ENCODE peak calls at places on chromosomes 13 and 19, in eight cellular contexts. L is glutamatergic neuron, X is left lung, C is osteocyte, F is neural crest cell, A is nephron progenitor cell, R is GM12864, Q is HCT116. V is an unnamed sample.

GRCh38 chr13:31909889-31910551 is 121.6 kb upstream of the FRY start:
- DNase-seq in X (no peak), Q (peak), C (no peak), R (peak), A (peak), F (peak), L (peak), V (no peak)

GRCh38 chr13:51737609-51738008 is 66.4 kb downstream of the DHRS12 start:
- DNase-seq in R (no peak), A (no peak), X (no peak), F (no peak), Q (no peak), L (no peak), C (no peak), V (no peak)

GRCh38 chr19:29457413-29457812 is 68.4 kb upstream of the VSTM2B start:
- DNase-seq in C (peak), L (no peak), F (no peak), A (no peak), Q (no peak), X (no peak), R (no peak), V (no peak)

GRCh38 chr13:46905249-46905648 is 8.4 kb upstream of the HTR2A start:
- DNase-seq in X (no peak), Q (no peak), C (no peak), A (no peak), R (no peak), L (no peak), F (no peak), V (no peak)

GRCh38 chr19:33368074-33368864 is 5.2 kb upstream of the CEBPG start:
- DNase-seq in R (no peak), A (no peak), F (no peak), Q (no peak), C (no peak), X (no peak), L (no peak), V (no peak)

GRCh38 chr13:77896977-77897376 is 21.7 kb downstream of the EDNRB start:
- DNase-seq in C (no peak), L (no peak), X (no peak), R (no peak), Q (no peak), A (no peak), F (no peak), V (no peak)

GRCh38 chr13:112974125-112974524 is 5.1 kb downstream of the MCF2L start:
- DNase-seq in F (no peak), R (no peak), C (no peak), Q (no peak), X (peak), A (no peak), L (no peak), V (peak)

GRCh38 chr13:102399791-102400618 is 1.8 kb downstream of the FGF14 start:
- DNase-seq in C (no peak), X (peak), L (peak), A (peak), R (no peak), Q (no peak), F (no peak), V (peak)

GRCh38 chr19:45254044-45254531 is 3.0 kb downstream of the MARK4 start:
- DNase-seq in R (no peak), C (no peak), X (no peak), A (no peak), Q (no peak), F (no peak), L (peak), V (no peak)

GRCh38 chr13:40485611-40486517 is 180.6 kb downstream of the FOXO1 start:
- DNase-seq in L (no peak), F (no peak), A (no peak), X (no peak), Q (no peak), C (no peak), R (peak), V (no peak)

GRCh38 chr19:46604781-46605355 is 3.7 kb downstream of the CALM3 start:
- DNase-seq in R (no peak), X (peak), Q (no peak), A (no peak), F (no peak), C (no peak), L (no peak), V (peak)

GRCh38 chr13:73945871-73946270 is 188.3 kb downstream of the KLF12 start:
- DNase-seq in F (no peak), X (no peak), Q (no peak), A (no peak), C (no peak), R (no peak), L (no peak), V (no peak)

GRCh38 chr19:6060600-6061391 is 49.5 kb downstream of the RFX2 start:
- DNase-seq in F (no peak), X (peak), L (no peak), C (peak), Q (no peak), A (no peak), R (no peak), V (peak)

GRCh38 chr13:40101708-40102359 is 446.4 kb downstream of the COG6 start:
- DNase-seq in F (no peak), Q (no peak), A (no peak), C (no peak), R (peak), L (no peak), X (no peak), V (no peak)

GRCh38 chr19:47110521-47111080 is 3.0 kb downstream of the ZC3H4 start:
- DNase-seq in L (no peak), R (no peak), A (no peak), X (peak), C (no peak), F (no peak), Q (no peak), V (no peak)

GRCh38 chr19:38932425-38933179 is 1.9 kb downstream of the MRPS12 start:
- DNase-seq in L (no peak), A (no peak), C (no peak), F (peak), Q (peak), R (peak), X (peak), V (peak)

GRCh38 chr19:2371656-2372055 is 11.6 kb downstream of the TMPRSS9 start:
- DNase-seq in L (no peak), Q (no peak), X (peak), C (no peak), F (no peak), R (no peak), A (no peak), V (no peak)

GRCh38 chr13:112998506-112999280 is 29.7 kb downstream of the MCF2L start:
- DNase-seq in A (no peak), X (no peak), F (no peak), L (no peak), R (no peak), C (no peak), Q (no peak), V (no peak)

GRCh38 chr13:43272866-43273265 is 249.5 kb downstream of the DNAJC15 start:
- DNase-seq in L (no peak), C (no peak), F (no peak), R (no peak), X (no peak), Q (no peak), A (no peak), V (no peak)

GRCh38 chr13:113625965-113626661 is 31.9 kb downstream of the ATP4B start:
- DNase-seq in F (no peak), A (no peak), R (no peak), Q (no peak), L (peak), X (no peak), C (no peak), V (peak)

GRCh38 chr19:42126565-42126964 is 5.7 kb downstream of the POU2F2 start:
- DNase-seq in X (no peak), C (no peak), Q (no peak), F (no peak), A (no peak), R (no peak), L (no peak), V (no peak)

GRCh38 chr13:52617070-52618060 is 24.9 kb upstream of the HNRNPA1L2 start:
- DNase-seq in Q (peak), L (peak), X (peak), C (peak), A (peak), R (peak), F (peak), V (no peak)

GRCh38 chr13:30847697-30848307 is 58.3 kb upstream of the MEDAG start:
- DNase-seq in R (no peak), Q (no peak), F (no peak), X (no peak), A (no peak), C (no peak), L (no peak), V (no peak)

GRCh38 chr13:73556902-73557301 is 498.1 kb downstream of the KLF5 start:
- DNase-seq in L (no peak), X (no peak), A (no peak), Q (no peak), F (no peak), C (no peak), R (no peak), V (no peak)

GRCh38 chr19:38494379-38494778 is 60.9 kb downstream of the RYR1 start:
- DNase-seq in F (no peak), R (no peak), L (no peak), A (no peak), Q (no peak), X (no peak), C (no peak), V (no peak)

GRCh38 chr19:46356670-46357055 is 9.8 kb downstream of the PPP5C start:
- DNase-seq in X (peak), C (no peak), R (no peak), L (no peak), F (no peak), Q (no peak), A (no peak), V (no peak)

GRCh38 chr13:24254151-24254810 is 55.1 kb upstream of the C1QTNF9 start:
- DNase-seq in A (no peak), Q (no peak), L (no peak), R (no peak), F (no peak), C (no peak), X (no peak), V (no peak)

GRCh38 chr13:39952244-39953233 is 297.1 kb downstream of the COG6 start:
- DNase-seq in X (no peak), R (no peak), F (no peak), L (no peak), A (no peak), Q (no peak), C (no peak), V (no peak)

GRCh38 chr13:102911336-102911735 is 65.5 kb downstream of the ERCC5 start:
- DNase-seq in R (no peak), L (no peak), X (no peak), Q (no peak), A (no peak), C (no peak), F (no peak), V (no peak)

GRCh38 chr19:17795495-17795856 is 538 bp downstream of the B3GNT3 start:
- DNase-seq in X (no peak), A (no peak), R (no peak), Q (no peak), F (no peak), C (no peak), L (no peak), V (no peak)

GRCh38 chr19:33436360-33437345 is 63.1 kb downstream of the CEBPG start:
- DNase-seq in A (peak), R (no peak), L (peak), F (no peak), X (peak), C (no peak), Q (no peak), V (peak)

GRCh38 chr19:51777570-51778460 is 16.8 kb downstream of the FPR2 start:
- DNase-seq in R (peak), A (peak), F (peak), Q (peak), X (no peak), L (peak), C (no peak), V (no peak)

GRCh38 chr19:35459414-35460082 is 11.5 kb downstream of the FFAR2 start:
- DNase-seq in X (no peak), R (no peak), C (no peak), A (peak), Q (no peak), L (no peak), F (no peak), V (no peak)

GRCh38 chr13:52804202-52804641 is 44.2 kb downstream of the PCDH8 start:
- DNase-seq in F (no peak), A (no peak), C (no peak), X (no peak), L (no peak), Q (no peak), R (no peak), V (no peak)

GRCh38 chr19:19211499-19212432 is at the start of gene NCAN:
- DNase-seq in F (peak), A (peak), Q (no peak), R (no peak), L (peak), C (peak), X (peak), V (no peak)

GRCh38 chr19:11063434-11063833 is 25.8 kb upstream of the LDLR start:
- DNase-seq in X (no peak), A (no peak), L (no peak), R (no peak), F (no peak), C (no peak), Q (no peak), V (no peak)

GRCh38 chr13:40152145-40152544 is 496.7 kb downstream of the COG6 start:
- DNase-seq in C (no peak), L (no peak), F (no peak), Q (peak), X (no peak), A (no peak), R (no peak), V (no peak)

GRCh38 chr19:27733551-27734266 is 1479.2 kb downstream of the UQCRFS1 start:
- DNase-seq in A (no peak), Q (no peak), L (no peak), R (no peak), C (peak), X (no peak), F (no peak), V (no peak)

DNA sequence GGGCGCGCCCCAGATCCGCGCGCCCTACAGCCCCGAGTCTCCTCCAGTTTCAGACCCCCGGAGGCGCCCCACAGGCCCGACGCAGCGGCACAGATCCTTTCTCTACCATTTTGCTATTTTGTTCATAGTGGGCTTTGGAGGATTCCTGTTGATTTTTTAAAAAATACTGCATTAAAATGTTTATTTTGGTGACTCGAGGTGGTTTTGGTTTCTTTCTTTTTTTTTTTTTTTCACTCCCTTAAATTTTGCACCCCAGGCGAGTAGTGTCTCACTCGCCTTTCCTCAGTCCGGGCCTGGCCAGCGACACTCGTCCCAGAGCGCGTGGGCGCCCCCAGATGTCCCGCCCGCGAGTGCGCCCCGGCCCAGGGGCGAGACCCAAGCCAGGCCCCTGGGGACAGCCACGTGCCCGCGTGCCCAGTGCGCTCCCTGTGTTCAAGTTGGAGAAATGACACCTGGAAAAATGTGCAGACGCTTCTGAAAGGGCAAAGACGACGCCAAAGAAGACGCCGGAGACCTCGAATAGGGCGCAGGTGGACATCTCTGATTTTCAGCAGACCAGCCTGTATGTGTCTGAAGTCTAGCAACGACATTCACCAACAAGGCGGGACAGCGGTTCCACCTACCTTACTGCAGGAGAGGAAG is 478 bp upstream of the INSR start:
- DNase-seq in L (peak), C (peak), F (peak), R (no peak), A (peak), X (peak), Q (peak), V (no peak)
- TF ChIP-seq CTCF in L (no peak), C (peak), F (peak), R (peak), A (no peak), X (no peak), Q (peak), V (peak)

GRCh38 chr13:41973247-41973741 is 12.4 kb upstream of the VWA8 start:
- DNase-seq in R (no peak), L (no peak), X (no peak), Q (no peak), A (no peak), C (no peak), F (no peak), V (no peak)
- TF ChIP-seq CTCF in R (no peak), L (no peak), X (no peak), Q (no peak), A (no peak), C (peak), F (no peak), V (peak)

GRCh38 chr19:58328999-58329398 is 2.2 kb downstream of the ZSCAN22 start:
- DNase-seq in R (no peak), L (peak), X (no peak), F (peak), Q (no peak), C (no peak), A (peak), V (no peak)
- TF ChIP-seq CTCF in R (peak), L (peak), X (no peak), F (peak), Q (peak), C (peak), A (peak), V (peak)

DNA sequence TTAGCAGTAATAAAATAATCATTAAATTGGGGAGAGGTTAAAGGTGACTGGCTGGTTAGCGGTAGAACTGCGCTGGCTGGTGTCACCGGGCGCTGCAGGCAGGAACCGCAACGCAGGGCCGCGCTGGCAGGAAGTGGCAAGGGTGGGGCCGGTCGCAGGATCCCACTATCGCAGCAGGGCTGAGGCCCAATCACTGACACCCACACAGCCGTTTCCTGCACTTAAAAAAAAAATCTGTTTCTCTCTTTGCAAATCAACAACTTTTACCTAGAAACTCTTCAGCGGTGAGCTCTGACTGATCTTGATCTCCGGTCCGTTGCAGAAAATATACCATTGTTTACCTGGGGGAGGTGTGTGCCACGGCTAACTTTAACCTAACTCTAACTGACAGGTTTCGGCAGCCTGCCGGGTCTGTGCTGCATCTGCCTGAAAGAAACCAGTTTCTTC is 46.9 kb downstream of the KLF2 start:
- DNase-seq in Q (no peak), F (no peak), L (no peak), X (peak), R (peak), C (no peak), A (no peak), V (peak)
- TF ChIP-seq CTCF in Q (no peak), F (no peak), L (no peak), X (no peak), R (no peak), C (no peak), A (no peak), V (no peak)

DNA sequence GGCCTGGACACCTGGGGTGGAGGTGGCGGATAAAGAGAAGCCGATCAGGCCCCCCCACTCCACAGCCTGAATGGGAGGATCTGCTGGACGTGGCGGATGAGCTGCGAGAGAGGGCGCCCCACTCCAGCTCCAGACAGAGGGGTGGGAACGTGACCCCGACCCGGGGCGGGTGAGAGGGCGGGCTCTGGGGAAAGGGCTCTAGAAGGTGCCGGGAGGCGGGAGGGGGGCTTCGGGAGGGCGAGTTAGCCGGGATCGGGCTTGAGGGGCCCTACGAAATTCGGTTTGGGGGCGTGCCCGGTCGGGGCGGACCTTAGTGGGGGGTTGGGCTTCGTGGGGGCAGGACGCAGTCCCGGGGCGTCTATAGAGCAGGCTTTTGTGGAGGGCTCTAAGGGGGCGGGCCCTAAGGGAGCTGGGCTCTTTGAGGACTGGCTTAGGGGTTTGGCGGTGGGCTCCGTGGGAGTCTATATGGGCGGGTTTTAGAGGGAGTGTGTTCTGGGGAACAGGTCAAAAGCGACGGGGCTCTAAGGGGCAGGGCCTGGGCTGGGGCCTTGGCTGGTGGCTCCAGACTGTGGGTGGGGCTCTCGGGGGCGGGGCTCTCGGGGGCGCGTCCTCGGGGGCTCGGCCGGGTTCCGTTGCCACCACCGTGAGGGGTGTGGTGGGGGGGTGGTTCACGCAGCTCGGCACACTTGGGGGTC is 4.1 kb upstream of the NANOS3 start:
- DNase-seq in Q (no peak), L (no peak), X (peak), F (peak), R (no peak), A (peak), C (no peak), V (no peak)
- TF ChIP-seq CTCF in Q (no peak), L (no peak), X (no peak), F (no peak), R (peak), A (no peak), C (no peak), V (peak)

GRCh38 chr13:75633285-75633684 is 2.8 kb upstream of the LMO7 start:
- DNase-seq in X (no peak), C (no peak), R (no peak), A (no peak), L (no peak), F (no peak), Q (no peak), V (no peak)
- TF ChIP-seq CTCF in X (no peak), C (no peak), R (no peak), A (no peak), L (no peak), F (no peak), Q (no peak), V (no peak)

DNA sequence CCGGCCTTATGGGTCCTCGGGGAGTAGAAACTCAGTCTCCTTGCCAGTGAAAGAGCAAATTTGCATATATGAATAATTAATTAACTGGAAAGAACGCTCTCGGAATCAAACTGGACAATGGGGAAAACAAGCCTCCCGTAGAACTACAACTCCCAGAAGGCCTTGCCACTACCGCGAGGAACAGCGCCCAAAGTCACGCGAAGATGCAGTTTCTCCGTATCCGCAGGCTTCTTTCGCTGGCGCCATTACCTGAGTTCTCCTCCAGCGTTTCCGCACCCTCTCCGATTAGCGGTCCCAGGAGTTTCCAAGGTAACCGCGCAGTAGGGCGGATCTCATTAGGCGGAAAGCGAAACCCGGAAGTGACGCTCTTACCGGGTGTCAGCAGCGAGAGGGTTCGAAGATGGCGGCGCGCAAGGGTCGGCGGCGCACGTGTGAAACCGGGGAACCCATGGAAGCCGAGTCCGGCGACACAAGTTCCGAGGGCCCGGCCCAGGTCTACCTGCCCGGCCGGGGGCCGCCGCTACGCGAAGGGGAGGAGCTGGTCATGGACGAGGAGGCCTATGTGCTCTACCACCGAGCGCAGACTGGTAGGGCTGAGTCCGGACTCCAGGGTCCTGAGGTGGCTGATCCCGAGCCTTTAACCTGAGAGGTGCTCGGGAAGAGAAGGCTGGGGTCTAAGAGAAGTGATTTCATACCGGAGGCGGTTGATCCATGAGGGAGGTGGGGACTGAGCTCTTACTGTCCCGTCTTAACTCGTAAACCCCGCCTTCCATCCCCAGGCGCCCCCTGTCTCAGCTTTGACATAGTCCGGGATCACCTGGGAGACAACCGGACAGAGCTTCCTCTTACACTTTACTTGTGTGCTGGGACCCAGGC is at the start of gene GRWD1:
- DNase-seq in Q (peak), L (peak), R (peak), F (peak), C (peak), A (peak), X (peak), V (no peak)
- TF ChIP-seq CTCF in Q (no peak), L (no peak), R (peak), F (peak), C (peak), A (no peak), X (no peak), V (peak)